ENCODE peak calls at places on chromosomes 13 and 19, in ten cellular contexts. One of them, this sample, is unnamed.

GRCh38 chr13:51659276-51660127 is 75.2 kb downstream of the WDFY2 start:
- DNase-seq in mucosa of descending colon: no peak
- DNase-seq in stimulated activated naive CD4-positive, alpha-beta T cell: no peak
- DNase-seq in HS-5: no peak
- DNase-seq in stimulated activated CD4-positive, alpha-beta T cell treated with anti-CD3 and anti-CD28 coated beads, Interleukin-1b, Interleukin-23, amount 100 ng/mL, for 24 hours: no peak
- DNase-seq in pancreas: no peak
- DNase-seq in astrocyte of the hippocampus: no peak
- DNase-seq in cardiac muscle cell: no peak
- DNase-seq in HT1080: no peak
- DNase-seq in mesothelial cell of epicardium: no peak
- DNase-seq in this sample: no peak

GRCh38 chr19:35935911-35936737 is at the start of gene LRFN3:
- DNase-seq in HS-5: no peak
- DNase-seq in astrocyte of the hippocampus: peak
- DNase-seq in cardiac muscle cell: peak
- DNase-seq in HT1080: peak
- DNase-seq in stimulated activated CD4-positive, alpha-beta T cell treated with anti-CD3 and anti-CD28 coated beads, Interleukin-1b, Interleukin-23, amount 100 ng/mL, for 24 hours: peak
- DNase-seq in mucosa of descending colon: peak
- DNase-seq in stimulated activated naive CD4-positive, alpha-beta T cell: peak
- DNase-seq in mesothelial cell of epicardium: peak
- DNase-seq in pancreas: peak
- DNase-seq in this sample: no peak

GRCh38 chr13:70408865-70409264 is 300.6 kb upstream of the KLHL1 start:
- DNase-seq in HT1080: no peak
- DNase-seq in stimulated activated CD4-positive, alpha-beta T cell treated with anti-CD3 and anti-CD28 coated beads, Interleukin-1b, Interleukin-23, amount 100 ng/mL, for 24 hours: no peak
- DNase-seq in mucosa of descending colon: no peak
- DNase-seq in stimulated activated naive CD4-positive, alpha-beta T cell: no peak
- DNase-seq in cardiac muscle cell: no peak
- DNase-seq in pancreas: no peak
- DNase-seq in astrocyte of the hippocampus: peak
- DNase-seq in HS-5: no peak
- DNase-seq in mesothelial cell of epicardium: no peak
- DNase-seq in this sample: no peak

GRCh38 chr19:33373701-33374405 is at the start of gene CEBPG:
- DNase-seq in stimulated activated CD4-positive, alpha-beta T cell treated with anti-CD3 and anti-CD28 coated beads, Interleukin-1b, Interleukin-23, amount 100 ng/mL, for 24 hours: no peak
- DNase-seq in astrocyte of the hippocampus: peak
- DNase-seq in HT1080: no peak
- DNase-seq in cardiac muscle cell: peak
- DNase-seq in stimulated activated naive CD4-positive, alpha-beta T cell: no peak
- DNase-seq in HS-5: no peak
- DNase-seq in mucosa of descending colon: peak
- DNase-seq in mesothelial cell of epicardium: peak
- DNase-seq in pancreas: peak
- DNase-seq in this sample: no peak

GRCh38 chr13:32427852-32428580 is at the start of gene N4BP2L1:
- DNase-seq in astrocyte of the hippocampus: peak
- DNase-seq in HS-5: peak
- DNase-seq in pancreas: peak
- DNase-seq in stimulated activated CD4-positive, alpha-beta T cell treated with anti-CD3 and anti-CD28 coated beads, Interleukin-1b, Interleukin-23, amount 100 ng/mL, for 24 hours: peak
- DNase-seq in mesothelial cell of epicardium: peak
- DNase-seq in mucosa of descending colon: peak
- DNase-seq in HT1080: peak
- DNase-seq in cardiac muscle cell: peak
- DNase-seq in stimulated activated naive CD4-positive, alpha-beta T cell: peak
- DNase-seq in this sample: peak

GRCh38 chr13:110307697-110308376 is 753 bp downstream of the COL4A2 start:
- DNase-seq in stimulated activated CD4-positive, alpha-beta T cell treated with anti-CD3 and anti-CD28 coated beads, Interleukin-1b, Interleukin-23, amount 100 ng/mL, for 24 hours: no peak
- DNase-seq in pancreas: no peak
- DNase-seq in mucosa of descending colon: no peak
- DNase-seq in cardiac muscle cell: peak
- DNase-seq in HS-5: no peak
- DNase-seq in HT1080: peak
- DNase-seq in astrocyte of the hippocampus: peak
- DNase-seq in stimulated activated naive CD4-positive, alpha-beta T cell: no peak
- DNase-seq in mesothelial cell of epicardium: peak
- DNase-seq in this sample: no peak

GRCh38 chr13:32032780-32033179 is 1.2 kb downstream of the FRY start:
- DNase-seq in cardiac muscle cell: no peak
- DNase-seq in stimulated activated CD4-positive, alpha-beta T cell treated with anti-CD3 and anti-CD28 coated beads, Interleukin-1b, Interleukin-23, amount 100 ng/mL, for 24 hours: no peak
- DNase-seq in mucosa of descending colon: no peak
- DNase-seq in HS-5: no peak
- DNase-seq in astrocyte of the hippocampus: no peak
- DNase-seq in stimulated activated naive CD4-positive, alpha-beta T cell: no peak
- DNase-seq in pancreas: no peak
- DNase-seq in mesothelial cell of epicardium: no peak
- DNase-seq in HT1080: no peak
- DNase-seq in this sample: no peak

GRCh38 chr19:49343127-49343526 is 7.9 kb downstream of the CD37 start:
- DNase-seq in astrocyte of the hippocampus: no peak
- DNase-seq in mesothelial cell of epicardium: no peak
- DNase-seq in mucosa of descending colon: no peak
- DNase-seq in stimulated activated CD4-positive, alpha-beta T cell treated with anti-CD3 and anti-CD28 coated beads, Interleukin-1b, Interleukin-23, amount 100 ng/mL, for 24 hours: no peak
- DNase-seq in stimulated activated naive CD4-positive, alpha-beta T cell: no peak
- DNase-seq in HT1080: no peak
- DNase-seq in pancreas: no peak
- DNase-seq in HS-5: no peak
- DNase-seq in cardiac muscle cell: no peak
- DNase-seq in this sample: no peak

GRCh38 chr13:76937416-76937815 is 10.9 kb upstream of the ACOD1 start:
- DNase-seq in mesothelial cell of epicardium: no peak
- DNase-seq in astrocyte of the hippocampus: peak
- DNase-seq in mucosa of descending colon: no peak
- DNase-seq in stimulated activated naive CD4-positive, alpha-beta T cell: no peak
- DNase-seq in stimulated activated CD4-positive, alpha-beta T cell treated with anti-CD3 and anti-CD28 coated beads, Interleukin-1b, Interleukin-23, amount 100 ng/mL, for 24 hours: no peak
- DNase-seq in cardiac muscle cell: no peak
- DNase-seq in HT1080: peak
- DNase-seq in HS-5: peak
- DNase-seq in pancreas: no peak
- DNase-seq in this sample: no peak

GRCh38 chr13:62320129-62320724 is 904.6 kb upstream of the PCDH20 start:
- DNase-seq in astrocyte of the hippocampus: peak
- DNase-seq in mucosa of descending colon: no peak
- DNase-seq in HT1080: peak
- DNase-seq in mesothelial cell of epicardium: no peak
- DNase-seq in stimulated activated naive CD4-positive, alpha-beta T cell: no peak
- DNase-seq in pancreas: no peak
- DNase-seq in HS-5: peak
- DNase-seq in cardiac muscle cell: peak
- DNase-seq in stimulated activated CD4-positive, alpha-beta T cell treated with anti-CD3 and anti-CD28 coated beads, Interleukin-1b, Interleukin-23, amount 100 ng/mL, for 24 hours: no peak
- DNase-seq in this sample: no peak

GRCh38 chr19:43148233-43148632 is 38.1 kb downstream of the PSG5 start:
- DNase-seq in stimulated activated naive CD4-positive, alpha-beta T cell: no peak
- DNase-seq in HT1080: peak
- DNase-seq in mucosa of descending colon: no peak
- DNase-seq in cardiac muscle cell: no peak
- DNase-seq in astrocyte of the hippocampus: peak
- DNase-seq in pancreas: no peak
- DNase-seq in HS-5: peak
- DNase-seq in stimulated activated CD4-positive, alpha-beta T cell treated with anti-CD3 and anti-CD28 coated beads, Interleukin-1b, Interleukin-23, amount 100 ng/mL, for 24 hours: no peak
- DNase-seq in mesothelial cell of epicardium: no peak
- DNase-seq in this sample: no peak

GRCh38 chr13:112947796-112948195 is 21.2 kb upstream of the MCF2L start:
- DNase-seq in mesothelial cell of epicardium: no peak
- DNase-seq in cardiac muscle cell: no peak
- DNase-seq in stimulated activated naive CD4-positive, alpha-beta T cell: no peak
- DNase-seq in HS-5: no peak
- DNase-seq in stimulated activated CD4-positive, alpha-beta T cell treated with anti-CD3 and anti-CD28 coated beads, Interleukin-1b, Interleukin-23, amount 100 ng/mL, for 24 hours: no peak
- DNase-seq in astrocyte of the hippocampus: no peak
- DNase-seq in pancreas: no peak
- DNase-seq in HT1080: no peak
- DNase-seq in mucosa of descending colon: no peak
- DNase-seq in this sample: no peak

GRCh38 chr13:43573787-43574562 is 212.8 kb downstream of the ENOX1 start:
- DNase-seq in cardiac muscle cell: no peak
- DNase-seq in mesothelial cell of epicardium: no peak
- DNase-seq in stimulated activated CD4-positive, alpha-beta T cell treated with anti-CD3 and anti-CD28 coated beads, Interleukin-1b, Interleukin-23, amount 100 ng/mL, for 24 hours: no peak
- DNase-seq in mucosa of descending colon: no peak
- DNase-seq in stimulated activated naive CD4-positive, alpha-beta T cell: no peak
- DNase-seq in astrocyte of the hippocampus: peak
- DNase-seq in HS-5: no peak
- DNase-seq in pancreas: no peak
- DNase-seq in HT1080: no peak
- DNase-seq in this sample: no peak

GRCh38 chr19:21328402-21328801 is 808 bp downstream of the ZNF708 start:
- DNase-seq in stimulated activated CD4-positive, alpha-beta T cell treated with anti-CD3 and anti-CD28 coated beads, Interleukin-1b, Interleukin-23, amount 100 ng/mL, for 24 hours: no peak
- DNase-seq in mucosa of descending colon: no peak
- DNase-seq in cardiac muscle cell: peak
- DNase-seq in mesothelial cell of epicardium: no peak
- DNase-seq in HT1080: peak
- DNase-seq in pancreas: no peak
- DNase-seq in astrocyte of the hippocampus: peak
- DNase-seq in HS-5: peak
- DNase-seq in stimulated activated naive CD4-positive, alpha-beta T cell: peak
- DNase-seq in this sample: no peak

GRCh38 chr19:4208385-4209094 is 20.8 kb upstream of the EBI3 start:
- DNase-seq in cardiac muscle cell: no peak
- DNase-seq in pancreas: no peak
- DNase-seq in HT1080: peak
- DNase-seq in astrocyte of the hippocampus: peak
- DNase-seq in mucosa of descending colon: peak
- DNase-seq in stimulated activated CD4-positive, alpha-beta T cell treated with anti-CD3 and anti-CD28 coated beads, Interleukin-1b, Interleukin-23, amount 100 ng/mL, for 24 hours: no peak
- DNase-seq in mesothelial cell of epicardium: no peak
- DNase-seq in stimulated activated naive CD4-positive, alpha-beta T cell: no peak
- DNase-seq in HS-5: peak
- DNase-seq in this sample: peak

GRCh38 chr19:58522709-58523108 is 3.1 kb upstream of the ZBTB45 start:
- DNase-seq in stimulated activated naive CD4-positive, alpha-beta T cell: no peak
- DNase-seq in pancreas: no peak
- DNase-seq in HT1080: no peak
- DNase-seq in cardiac muscle cell: no peak
- DNase-seq in astrocyte of the hippocampus: no peak
- DNase-seq in mucosa of descending colon: no peak
- DNase-seq in HS-5: no peak
- DNase-seq in mesothelial cell of epicardium: no peak
- DNase-seq in stimulated activated CD4-positive, alpha-beta T cell treated with anti-CD3 and anti-CD28 coated beads, Interleukin-1b, Interleukin-23, amount 100 ng/mL, for 24 hours: no peak
- DNase-seq in this sample: no peak

GRCh38 chr19:40274585-40275544 is 10.3 kb downstream of the AKT2 start:
- DNase-seq in stimulated activated CD4-positive, alpha-beta T cell treated with anti-CD3 and anti-CD28 coated beads, Interleukin-1b, Interleukin-23, amount 100 ng/mL, for 24 hours: peak
- DNase-seq in HS-5: no peak
- DNase-seq in pancreas: no peak
- DNase-seq in mucosa of descending colon: no peak
- DNase-seq in cardiac muscle cell: no peak
- DNase-seq in astrocyte of the hippocampus: no peak
- DNase-seq in mesothelial cell of epicardium: no peak
- DNase-seq in HT1080: no peak
- DNase-seq in stimulated activated naive CD4-positive, alpha-beta T cell: peak
- DNase-seq in this sample: no peak

GRCh38 chr13:30704596-30704995 is 30.7 kb upstream of the ALOX5AP start:
- DNase-seq in astrocyte of the hippocampus: no peak
- DNase-seq in cardiac muscle cell: no peak
- DNase-seq in mesothelial cell of epicardium: no peak
- DNase-seq in stimulated activated naive CD4-positive, alpha-beta T cell: no peak
- DNase-seq in stimulated activated CD4-positive, alpha-beta T cell treated with anti-CD3 and anti-CD28 coated beads, Interleukin-1b, Interleukin-23, amount 100 ng/mL, for 24 hours: no peak
- DNase-seq in mucosa of descending colon: no peak
- DNase-seq in HS-5: no peak
- DNase-seq in HT1080: no peak
- DNase-seq in pancreas: no peak
- DNase-seq in this sample: no peak

GRCh38 chr19:45161715-45162463 is 1.1 kb upstream of the NKPD1 start:
- DNase-seq in HT1080: peak
- DNase-seq in astrocyte of the hippocampus: peak
- DNase-seq in mucosa of descending colon: no peak
- DNase-seq in pancreas: no peak
- DNase-seq in HS-5: no peak
- DNase-seq in mesothelial cell of epicardium: peak
- DNase-seq in stimulated activated naive CD4-positive, alpha-beta T cell: no peak
- DNase-seq in stimulated activated CD4-positive, alpha-beta T cell treated with anti-CD3 and anti-CD28 coated beads, Interleukin-1b, Interleukin-23, amount 100 ng/mL, for 24 hours: no peak
- DNase-seq in cardiac muscle cell: peak
- DNase-seq in this sample: no peak

GRCh38 chr13:112959206-112959605 is 9.8 kb upstream of the MCF2L start:
- DNase-seq in pancreas: no peak
- DNase-seq in stimulated activated naive CD4-positive, alpha-beta T cell: no peak
- DNase-seq in HS-5: no peak
- DNase-seq in stimulated activated CD4-positive, alpha-beta T cell treated with anti-CD3 and anti-CD28 coated beads, Interleukin-1b, Interleukin-23, amount 100 ng/mL, for 24 hours: no peak
- DNase-seq in HT1080: peak
- DNase-seq in cardiac muscle cell: no peak
- DNase-seq in mucosa of descending colon: no peak
- DNase-seq in mesothelial cell of epicardium: no peak
- DNase-seq in astrocyte of the hippocampus: no peak
- DNase-seq in this sample: no peak

GRCh38 chr13:59950201-59950730 is 213.5 kb downstream of the DIAPH3 start:
- DNase-seq in astrocyte of the hippocampus: peak
- DNase-seq in mucosa of descending colon: no peak
- DNase-seq in cardiac muscle cell: no peak
- DNase-seq in pancreas: no peak
- DNase-seq in mesothelial cell of epicardium: no peak
- DNase-seq in stimulated activated CD4-positive, alpha-beta T cell treated with anti-CD3 and anti-CD28 coated beads, Interleukin-1b, Interleukin-23, amount 100 ng/mL, for 24 hours: no peak
- DNase-seq in stimulated activated naive CD4-positive, alpha-beta T cell: no peak
- DNase-seq in HS-5: no peak
- DNase-seq in HT1080: no peak
- DNase-seq in this sample: no peak

GRCh38 chr19:39424934-39425333 is 10.8 kb downstream of the RPS16 start:
- DNase-seq in stimulated activated CD4-positive, alpha-beta T cell treated with anti-CD3 and anti-CD28 coated beads, Interleukin-1b, Interleukin-23, amount 100 ng/mL, for 24 hours: no peak
- DNase-seq in astrocyte of the hippocampus: no peak
- DNase-seq in mesothelial cell of epicardium: no peak
- DNase-seq in HS-5: no peak
- DNase-seq in stimulated activated naive CD4-positive, alpha-beta T cell: no peak
- DNase-seq in cardiac muscle cell: no peak
- DNase-seq in HT1080: no peak
- DNase-seq in pancreas: no peak
- DNase-seq in mucosa of descending colon: no peak
- DNase-seq in this sample: no peak

GRCh38 chr19:53991224-53992113 is at the start of gene CACNG6:
- DNase-seq in cardiac muscle cell: peak
- DNase-seq in mucosa of descending colon: no peak
- DNase-seq in stimulated activated CD4-positive, alpha-beta T cell treated with anti-CD3 and anti-CD28 coated beads, Interleukin-1b, Interleukin-23, amount 100 ng/mL, for 24 hours: no peak
- DNase-seq in pancreas: no peak
- DNase-seq in stimulated activated naive CD4-positive, alpha-beta T cell: no peak
- DNase-seq in HS-5: no peak
- DNase-seq in mesothelial cell of epicardium: no peak
- DNase-seq in astrocyte of the hippocampus: peak
- DNase-seq in HT1080: peak
- DNase-seq in this sample: peak

GRCh38 chr19:10985502-10985901 is 24.7 kb downstream of the SMARCA4 start:
- DNase-seq in stimulated activated naive CD4-positive, alpha-beta T cell: no peak
- DNase-seq in stimulated activated CD4-positive, alpha-beta T cell treated with anti-CD3 and anti-CD28 coated beads, Interleukin-1b, Interleukin-23, amount 100 ng/mL, for 24 hours: no peak
- DNase-seq in astrocyte of the hippocampus: no peak
- DNase-seq in pancreas: no peak
- DNase-seq in mucosa of descending colon: no peak
- DNase-seq in HT1080: no peak
- DNase-seq in HS-5: no peak
- DNase-seq in mesothelial cell of epicardium: no peak
- DNase-seq in cardiac muscle cell: no peak
- DNase-seq in this sample: no peak

GRCh38 chr19:55437410-55437809 is 5.7 kb downstream of the SHISA7 start:
- DNase-seq in mesothelial cell of epicardium: peak
- DNase-seq in HT1080: peak
- DNase-seq in HS-5: no peak
- DNase-seq in stimulated activated naive CD4-positive, alpha-beta T cell: peak
- DNase-seq in cardiac muscle cell: peak
- DNase-seq in pancreas: peak
- DNase-seq in astrocyte of the hippocampus: peak
- DNase-seq in stimulated activated CD4-positive, alpha-beta T cell treated with anti-CD3 and anti-CD28 coated beads, Interleukin-1b, Interleukin-23, amount 100 ng/mL, for 24 hours: no peak
- DNase-seq in mucosa of descending colon: peak
- DNase-seq in this sample: peak

GRCh38 chr13:23516706-23517105 is 53.5 kb upstream of the TNFRSF19 start:
- DNase-seq in stimulated activated naive CD4-positive, alpha-beta T cell: no peak
- DNase-seq in mesothelial cell of epicardium: no peak
- DNase-seq in HT1080: no peak
- DNase-seq in stimulated activated CD4-positive, alpha-beta T cell treated with anti-CD3 and anti-CD28 coated beads, Interleukin-1b, Interleukin-23, amount 100 ng/mL, for 24 hours: no peak
- DNase-seq in HS-5: no peak
- DNase-seq in mucosa of descending colon: no peak
- DNase-seq in pancreas: no peak
- DNase-seq in cardiac muscle cell: no peak
- DNase-seq in astrocyte of the hippocampus: peak
- DNase-seq in this sample: no peak

GRCh38 chr13:54647275-54647674 is 1618.7 kb downstream of the OLFM4 start:
- DNase-seq in astrocyte of the hippocampus: no peak
- DNase-seq in stimulated activated naive CD4-positive, alpha-beta T cell: no peak
- DNase-seq in HT1080: no peak
- DNase-seq in mucosa of descending colon: no peak
- DNase-seq in stimulated activated CD4-positive, alpha-beta T cell treated with anti-CD3 and anti-CD28 coated beads, Interleukin-1b, Interleukin-23, amount 100 ng/mL, for 24 hours: no peak
- DNase-seq in cardiac muscle cell: no peak
- DNase-seq in HS-5: no peak
- DNase-seq in mesothelial cell of epicardium: no peak
- DNase-seq in pancreas: no peak
- DNase-seq in this sample: no peak

GRCh38 chr19:55493052-55493649 is 4.9 kb downstream of the SSC5D start:
- DNase-seq in stimulated activated CD4-positive, alpha-beta T cell treated with anti-CD3 and anti-CD28 coated beads, Interleukin-1b, Interleukin-23, amount 100 ng/mL, for 24 hours: no peak
- DNase-seq in mucosa of descending colon: no peak
- DNase-seq in HT1080: no peak
- DNase-seq in cardiac muscle cell: no peak
- DNase-seq in pancreas: no peak
- DNase-seq in mesothelial cell of epicardium: no peak
- DNase-seq in astrocyte of the hippocampus: no peak
- DNase-seq in HS-5: peak
- DNase-seq in stimulated activated naive CD4-positive, alpha-beta T cell: no peak
- DNase-seq in this sample: no peak

This sample was measured in H1.